ENCODE peak calls at places on chromosomes 12 and 14, in eight cellular contexts. R, L, N, B, S, V, Q and Z are unnamed samples.

GRCh38 chr12:126908765-126909142 is 1358.2 kb upstream of the TMEM132C start:
- DNase-seq in R (no peak), L (no peak), N (no peak), B (no peak), S (no peak), V (no peak), Q (no peak), Z (no peak)

GRCh38 chr14:90624228-90624627 is 192.0 kb downstream of the TTC7B start:
- DNase-seq in R (peak), L (peak), N (no peak), B (no peak), S (no peak), V (no peak), Q (peak), Z (peak)

GRCh38 chr12:43348221-43348620 is 203.8 kb downstream of the ADAMTS20 start:
- DNase-seq in R (no peak), L (peak), N (no peak), B (no peak), S (no peak), V (no peak), Q (no peak), Z (no peak)

GRCh38 chr12:80187660-80188090 is 88.3 kb downstream of the OTOGL start:
- DNase-seq in R (no peak), L (peak), N (no peak), B (peak), S (no peak), V (no peak), Q (peak), Z (peak)

GRCh38 chr14:49892301-49892635 is 614 bp upstream of the ARF6 start:
- DNase-seq in R (no peak), L (peak), N (peak), B (peak), S (peak), V (no peak), Q (peak), Z (peak)

GRCh38 chr12:57741413-57741789 is 2.9 kb upstream of the AGAP2 start:
- DNase-seq in R (no peak), L (no peak), N (no peak), B (no peak), S (no peak), V (no peak), Q (no peak), Z (no peak)

GRCh38 chr14:81382517-81383225 is 17.5 kb downstream of the STON2 start:
- DNase-seq in R (no peak), L (no peak), N (no peak), B (no peak), S (no peak), V (no peak), Q (no peak), Z (peak)

GRCh38 chr12:47370421-47370820 is 290.7 kb upstream of the AMIGO2 start:
- DNase-seq in R (no peak), L (no peak), N (no peak), B (no peak), S (no peak), V (no peak), Q (no peak), Z (peak)

GRCh38 chr14:63605041-63605532 is 36.6 kb downstream of the WDR89 start:
- DNase-seq in R (no peak), L (no peak), N (no peak), B (no peak), S (no peak), V (no peak), Q (peak), Z (peak)

GRCh38 chr12:78446555-78446954 is 418.0 kb upstream of the SYT1 start:
- DNase-seq in R (no peak), L (no peak), N (no peak), B (no peak), S (no peak), V (no peak), Q (no peak), Z (no peak)

GRCh38 chr12:74747305-74747704 is 209.7 kb downstream of the ATXN7L3B start:
- DNase-seq in R (peak), L (peak), N (no peak), B (no peak), S (no peak), V (no peak), Q (peak), Z (peak)

GRCh38 chr14:93059260-93059659 is 56.5 kb downstream of the ITPK1 start:
- DNase-seq in R (no peak), L (no peak), N (no peak), B (no peak), S (no peak), V (no peak), Q (no peak), Z (no peak)

GRCh38 chr12:52032431-52032796 is 18.8 kb upstream of the NR4A1 start:
- DNase-seq in R (no peak), L (peak), N (no peak), B (no peak), S (no peak), V (no peak), Q (peak), Z (peak)

GRCh38 chr14:70186826-70187483 is 1.8 kb downstream of the SLC8A3 start:
- DNase-seq in R (no peak), L (no peak), N (peak), B (no peak), S (no peak), V (peak), Q (no peak), Z (no peak)

GRCh38 chr12:109131522-109132050 is 15.2 kb downstream of the ACACB start:
- DNase-seq in R (no peak), L (peak), N (no peak), B (no peak), S (no peak), V (no peak), Q (no peak), Z (no peak)

GRCh38 chr14:99389171-99389826 is 91.4 kb downstream of the SETD3 start:
- DNase-seq in R (peak), L (peak), N (peak), B (no peak), S (peak), V (peak), Q (peak), Z (peak)
- H2AFZ ChIP-seq in R (no peak), L (no peak), N (no peak), B (no peak), S (no peak), V (peak), Q (peak), Z (peak)

GRCh38 chr12:116370886-116371580 is 93.5 kb upstream of the MED13L start:
- DNase-seq in R (no peak), L (no peak), N (peak), B (no peak), S (no peak), V (no peak), Q (no peak), Z (no peak)
- H3K9ac ChIP-seq in R (no peak), L (no peak), N (no peak), B (no peak), S (no peak), V (no peak), Q (no peak), Z (no peak)

GRCh38 chr12:113779774-113780173 is 186.4 kb downstream of the RBM19 start:
- DNase-seq in R (no peak), L (no peak), N (no peak), B (no peak), S (no peak), V (no peak), Q (no peak), Z (no peak)
- H2AFZ ChIP-seq in R (no peak), L (no peak), N (no peak), B (no peak), S (no peak), V (no peak), Q (no peak), Z (no peak)

GRCh38 chr14:24363401-24363800 is 4.6 kb upstream of the NFATC4 start:
- DNase-seq in R (no peak), L (no peak), N (no peak), B (no peak), S (no peak), V (no peak), Q (no peak), Z (no peak)
- H3K9ac ChIP-seq in R (no peak), L (no peak), N (no peak), B (no peak), S (no peak), V (no peak), Q (no peak), Z (no peak)

DNA sequence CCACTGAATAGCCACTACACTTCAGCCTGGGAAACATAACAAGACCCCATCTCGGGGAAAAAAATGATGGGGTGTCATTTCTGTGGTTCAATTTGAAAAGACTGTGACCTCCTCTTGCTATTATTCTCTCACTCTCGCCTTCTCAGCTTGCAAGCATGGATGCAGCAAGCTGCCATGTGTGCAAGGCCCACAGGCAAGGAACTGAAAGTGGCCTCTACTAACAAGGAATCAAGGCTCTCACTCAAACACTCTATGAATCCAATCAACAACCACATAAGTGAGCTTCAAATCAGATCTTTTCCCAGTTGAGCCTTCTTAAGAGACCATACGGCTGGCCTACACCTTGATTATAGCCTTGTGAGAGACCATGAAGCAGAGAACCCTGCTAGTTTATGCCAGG is 17.9 kb upstream of the DHRS7 start:
- DNase-seq in R (no peak), L (no peak), N (no peak), B (no peak), S (no peak), V (no peak), Q (no peak), Z (no peak)
- H2AFZ ChIP-seq in R (peak), L (peak), N (peak), B (peak), S (no peak), V (no peak), Q (no peak), Z (peak)

GRCh38 chr12:102535306-102535705 is 54.9 kb upstream of the IGF1 start:
- DNase-seq in R (no peak), L (no peak), N (no peak), B (no peak), S (no peak), V (no peak), Q (no peak), Z (no peak)

GRCh38 chr12:102539651-102540553 is 59.5 kb upstream of the IGF1 start:
- DNase-seq in R (no peak), L (peak), N (no peak), B (no peak), S (peak), V (peak), Q (peak), Z (no peak)

GRCh38 chr12:102533483-102533882 is 53.1 kb upstream of the IGF1 start:
- DNase-seq in R (no peak), L (no peak), N (no peak), B (no peak), S (no peak), V (no peak), Q (no peak), Z (no peak)

GRCh38 chr12:102534899-102535298 is 54.5 kb upstream of the IGF1 start:
- DNase-seq in R (no peak), L (peak), N (peak), B (no peak), S (no peak), V (no peak), Q (peak), Z (no peak)
- H3K9ac ChIP-seq in R (no peak), L (no peak), N (peak), B (no peak), S (no peak), V (no peak), Q (no peak), Z (no peak)

GRCh38 chr12:39064712-39065111 is 159.3 kb upstream of the CPNE8 start:
- DNase-seq in R (no peak), L (no peak), N (no peak), B (no peak), S (no peak), V (no peak), Q (no peak), Z (no peak)
- H2AFZ ChIP-seq in R (no peak), L (no peak), N (no peak), B (no peak), S (no peak), V (no peak), Q (no peak), Z (no peak)

GRCh38 chr12:118520954-118521353 is 144.6 kb downstream of the SUDS3 start:
- DNase-seq in R (no peak), L (no peak), N (no peak), B (no peak), S (no peak), V (no peak), Q (no peak), Z (no peak)
- H3K9ac ChIP-seq in R (no peak), L (no peak), N (no peak), B (no peak), S (no peak), V (no peak), Q (no peak), Z (no peak)